ENCODE peak calls at places on chromosomes 2 and 18, in nine cellular contexts. C is dorsolateral prefrontal cortex, G is NCI-H2029, I is NCI-H1092 treated with DMSO at 0.1 percent for 48 hours, R is GM19239, O is HCT116, Q is stromal cell of bone marrow, B is HS-5, Y is cardiac muscle cell. J is an unnamed sample.

GRCh38 chr2:176079285-176079830 is 4.4 kb downstream of the EVX2 start:
- DNase-seq in C (no peak), G (no peak), I (no peak), R (no peak), O (no peak), Q (no peak), B (no peak), Y (no peak), J (no peak)

GRCh38 chr2:3677436-3677835 is 19.4 kb downstream of the ALLC start:
- DNase-seq in C (no peak), G (no peak), I (no peak), R (no peak), O (no peak), Q (no peak), B (no peak), Y (no peak), J (no peak)

GRCh38 chr2:187138240-187138639 is 289.3 kb upstream of the ZSWIM2 start:
- DNase-seq in C (no peak), G (no peak), I (no peak), R (peak), O (peak), Q (peak), B (no peak), Y (peak), J (no peak)

GRCh38 chr2:60552851-60553495 is 481 bp downstream of the BCL11A start:
- DNase-seq in C (no peak), G (no peak), I (no peak), R (no peak), O (no peak), Q (no peak), B (no peak), Y (no peak), J (no peak)

GRCh38 chr18:7084080-7084765 is 33.4 kb downstream of the LAMA1 start:
- DNase-seq in C (no peak), G (no peak), I (no peak), R (no peak), O (no peak), Q (peak), B (peak), Y (peak), J (no peak)

GRCh38 chr2:26649322-26649721 is 8.2 kb upstream of the CIB4 start:
- DNase-seq in C (no peak), G (no peak), I (no peak), R (no peak), O (no peak), Q (no peak), B (no peak), Y (no peak), J (no peak)

GRCh38 chr2:109236147-109236546 is 107.1 kb downstream of the SH3RF3 start:
- DNase-seq in C (no peak), G (no peak), I (no peak), R (no peak), O (no peak), Q (no peak), B (no peak), Y (no peak), J (no peak)

GRCh38 chr2:172561270-172561669 is 5.4 kb downstream of the PDK1 start:
- DNase-seq in C (no peak), G (no peak), I (no peak), R (no peak), O (no peak), Q (no peak), B (no peak), Y (no peak), J (no peak)

GRCh38 chr2:225894240-225894980 is 494.9 kb downstream of the NYAP2 start:
- DNase-seq in C (no peak), G (no peak), I (no peak), R (no peak), O (peak), Q (peak), B (peak), Y (peak), J (no peak)

GRCh38 chr2:150127995-150128394 is 359.5 kb downstream of the RND3 start:
- DNase-seq in C (no peak), G (no peak), I (no peak), R (no peak), O (no peak), Q (no peak), B (no peak), Y (peak), J (no peak)

GRCh38 chr2:150230616-150231015 is 256.9 kb downstream of the RND3 start:
- DNase-seq in C (no peak), G (no peak), I (no peak), R (no peak), O (no peak), Q (no peak), B (no peak), Y (no peak), J (no peak)

GRCh38 chr2:28162538-28162937 is 230.1 kb upstream of the FOSL2 start:
- DNase-seq in C (no peak), G (no peak), I (no peak), R (no peak), O (no peak), Q (no peak), B (no peak), Y (no peak), J (no peak)

GRCh38 chr2:215537621-215538020 is 101.8 kb upstream of the FN1 start:
- DNase-seq in C (no peak), G (no peak), I (no peak), R (no peak), O (no peak), Q (no peak), B (no peak), Y (peak), J (no peak)

GRCh38 chr2:176479961-176480360 is 210.7 kb downstream of the MTX2 start:
- DNase-seq in C (no peak), G (no peak), I (no peak), R (no peak), O (no peak), Q (no peak), B (no peak), Y (no peak), J (no peak)

GRCh38 chr18:26190506-26190905 is 35.7 kb upstream of the TAF4B start:
- DNase-seq in C (no peak), G (no peak), I (no peak), R (no peak), O (no peak), Q (no peak), B (no peak), Y (no peak), J (no peak)

GRCh38 chr2:229849073-229849472 is 72.7 kb downstream of the TRIP12 start:
- DNase-seq in C (no peak), G (no peak), I (no peak), R (no peak), O (no peak), Q (no peak), B (no peak), Y (no peak), J (no peak)

GRCh38 chr2:104872866-104873688 is 19.2 kb downstream of the POU3F3 start:
- DNase-seq in C (peak), G (no peak), I (peak), R (no peak), O (peak), Q (peak), B (no peak), Y (peak), J (no peak)

GRCh38 chr2:108855194-108855593 is 68.6 kb downstream of the CCDC138 start:
- DNase-seq in C (no peak), G (no peak), I (no peak), R (no peak), O (no peak), Q (peak), B (no peak), Y (peak), J (no peak)

GRCh38 chr2:33086400-33087015 is 139.8 kb downstream of the LTBP1 start:
- DNase-seq in C (no peak), G (no peak), I (no peak), R (no peak), O (no peak), Q (no peak), B (no peak), Y (peak), J (no peak)

GRCh38 chr2:237591379-237591881 is 896 bp upstream of the RAB17 start:
- DNase-seq in C (no peak), G (no peak), I (no peak), R (no peak), O (peak), Q (no peak), B (no peak), Y (peak), J (no peak)

J was measured in HS-27A.